ENCODE peak calls at places on chromosome X, in five cellular contexts. One of them, this sample, is unnamed.

GRCh38 chrX:71174795-71175194 is 30.2 kb downstream of the NLGN3 start:
- DNase-seq in mesenchymal stem cell: no peak
- DNase-seq in mesendoderm: no peak
- DNase-seq in H9: no peak
- DNase-seq in neuronal stem cell: no peak
- DNase-seq in this sample: no peak

GRCh38 chrX:54570332-54570731 is 40.3 kb downstream of the GNL3L start:
- DNase-seq in H9: no peak
- DNase-seq in mesenchymal stem cell: no peak
- DNase-seq in neuronal stem cell: no peak
- DNase-seq in mesendoderm: no peak
- DNase-seq in this sample: no peak

GRCh38 chrX:46649421-46650260 is 76.1 kb downstream of the CHST7 start:
- DNase-seq in neuronal stem cell: no peak
- DNase-seq in mesenchymal stem cell: no peak
- DNase-seq in mesendoderm: peak
- DNase-seq in H9: peak
- DNase-seq in this sample: peak

GRCh38 chrX:261167-261857 is 19.9 kb upstream of the PLCXD1 start:
- DNase-seq in H9: peak
- DNase-seq in neuronal stem cell: no peak
- DNase-seq in mesenchymal stem cell: peak
- DNase-seq in mesendoderm: peak
- DNase-seq in this sample: peak

GRCh38 chrX:147738260-147738659 is 173.5 kb upstream of the FMR1 start:
- DNase-seq in mesenchymal stem cell: no peak
- DNase-seq in mesendoderm: no peak
- DNase-seq in neuronal stem cell: no peak
- DNase-seq in H9: no peak
- DNase-seq in this sample: no peak

GRCh38 chrX:107878106-107878505 is 52.4 kb downstream of the MID2 start:
- DNase-seq in H9: no peak
- DNase-seq in mesendoderm: no peak
- DNase-seq in neuronal stem cell: no peak
- DNase-seq in mesenchymal stem cell: no peak
- DNase-seq in this sample: no peak

GRCh38 chrX:626745-627509 is 3.7 kb upstream of the SHOX start:
- DNase-seq in neuronal stem cell: no peak
- DNase-seq in mesenchymal stem cell: no peak
- DNase-seq in mesendoderm: peak
- DNase-seq in H9: no peak
- DNase-seq in this sample: no peak

GRCh38 chrX:53116101-53116500 is 22.2 kb downstream of the KANTR start:
- DNase-seq in H9: no peak
- DNase-seq in neuronal stem cell: no peak
- DNase-seq in mesenchymal stem cell: peak
- DNase-seq in mesendoderm: no peak
- DNase-seq in this sample: peak

GRCh38 chrX:43557792-43558191 is 98.3 kb upstream of the MAOA start:
- DNase-seq in mesendoderm: peak
- DNase-seq in H9: peak
- DNase-seq in mesenchymal stem cell: peak
- DNase-seq in neuronal stem cell: peak
- DNase-seq in this sample: peak

GRCh38 chrX:136762820-136763452 is 17.8 kb downstream of the ARHGEF6 start:
- DNase-seq in H9: no peak
- DNase-seq in neuronal stem cell: no peak
- DNase-seq in mesenchymal stem cell: no peak
- DNase-seq in mesendoderm: peak
- DNase-seq in this sample: no peak

GRCh38 chrX:153492543-153492942 is 2.2 kb upstream of the BGN start:
- DNase-seq in H9: no peak
- DNase-seq in mesenchymal stem cell: no peak
- DNase-seq in neuronal stem cell: no peak
- DNase-seq in mesendoderm: no peak
- DNase-seq in this sample: no peak

GRCh38 chrX:153492153-153492454 is 2.7 kb upstream of the BGN start:
- DNase-seq in mesenchymal stem cell: no peak
- DNase-seq in neuronal stem cell: no peak
- DNase-seq in mesendoderm: no peak
- DNase-seq in H9: no peak
- DNase-seq in this sample: no peak

GRCh38 chrX:153493085-153493484 is 1.7 kb upstream of the BGN start:
- DNase-seq in neuronal stem cell: no peak
- DNase-seq in mesenchymal stem cell: no peak
- DNase-seq in mesendoderm: no peak
- DNase-seq in H9: no peak
- DNase-seq in this sample: no peak

GRCh38 chrX:153490217-153490616 is 4.6 kb upstream of the BGN start:
- DNase-seq in neuronal stem cell: no peak
- DNase-seq in H9: no peak
- DNase-seq in mesendoderm: no peak
- DNase-seq in mesenchymal stem cell: no peak
- DNase-seq in this sample: no peak

GRCh38 chrX:153491351-153492152 is 3.2 kb upstream of the BGN start:
- DNase-seq in neuronal stem cell: no peak
- DNase-seq in mesenchymal stem cell: peak
- DNase-seq in H9: no peak
- DNase-seq in mesendoderm: no peak
- DNase-seq in this sample: no peak
- H4K8ac ChIP-seq in neuronal stem cell: peak
- H4K8ac ChIP-seq in mesenchymal stem cell: peak
- H4K8ac ChIP-seq in H9: no peak
- H4K8ac ChIP-seq in mesendoderm: no peak
- H4K8ac ChIP-seq in this sample: no peak

DNA sequence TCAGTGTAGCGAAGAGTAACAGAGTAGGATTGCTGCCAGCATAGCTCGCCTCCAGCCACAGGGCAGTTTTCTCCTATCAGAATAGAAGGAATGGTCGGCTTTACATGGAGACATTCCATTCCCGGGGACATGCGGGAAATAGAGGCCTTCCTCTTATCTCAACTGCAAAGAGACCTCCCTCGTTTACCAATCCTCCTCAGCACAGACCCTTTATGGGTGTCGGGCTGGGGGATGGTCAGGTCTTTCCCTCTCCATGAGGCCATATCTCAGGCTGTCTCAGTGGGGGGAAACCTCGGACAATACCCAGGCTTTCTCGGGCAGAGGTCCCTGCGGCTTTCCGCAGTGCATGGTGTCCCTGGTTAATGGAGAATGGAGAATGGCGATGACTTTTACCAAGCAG is 285.0 kb downstream of the ASMT start:
- DNase-seq in H9: no peak
- DNase-seq in neuronal stem cell: no peak
- DNase-seq in mesendoderm: peak
- DNase-seq in mesenchymal stem cell: no peak
- DNase-seq in this sample: no peak
- H2BK15ac ChIP-seq in H9: no peak
- H2BK15ac ChIP-seq in neuronal stem cell: no peak
- H2BK15ac ChIP-seq in mesendoderm: no peak
- H2BK15ac ChIP-seq in mesenchymal stem cell: no peak
- H2BK15ac ChIP-seq in this sample: no peak

GRCh38 chrX:48021026-48021900 is 14.5 kb downstream of the SPACA5 start:
- DNase-seq in neuronal stem cell: peak
- DNase-seq in mesendoderm: peak
- DNase-seq in H9: peak
- DNase-seq in mesenchymal stem cell: peak
- DNase-seq in this sample: peak

GRCh38 chrX:48028091-48028490 is 21.3 kb downstream of the SPACA5 start:
- DNase-seq in mesendoderm: no peak
- DNase-seq in H9: no peak
- DNase-seq in mesenchymal stem cell: no peak
- DNase-seq in neuronal stem cell: no peak
- DNase-seq in this sample: no peak

GRCh38 chrX:48022100-48022499 is 15.3 kb downstream of the SPACA5 start:
- DNase-seq in mesenchymal stem cell: no peak
- DNase-seq in mesendoderm: no peak
- DNase-seq in neuronal stem cell: no peak
- DNase-seq in H9: no peak
- DNase-seq in this sample: no peak

GRCh38 chrX:48022740-48023139 is 16.0 kb downstream of the SPACA5 start:
- DNase-seq in H9: no peak
- DNase-seq in mesendoderm: no peak
- DNase-seq in mesenchymal stem cell: no peak
- DNase-seq in neuronal stem cell: no peak
- DNase-seq in this sample: no peak

DNA sequence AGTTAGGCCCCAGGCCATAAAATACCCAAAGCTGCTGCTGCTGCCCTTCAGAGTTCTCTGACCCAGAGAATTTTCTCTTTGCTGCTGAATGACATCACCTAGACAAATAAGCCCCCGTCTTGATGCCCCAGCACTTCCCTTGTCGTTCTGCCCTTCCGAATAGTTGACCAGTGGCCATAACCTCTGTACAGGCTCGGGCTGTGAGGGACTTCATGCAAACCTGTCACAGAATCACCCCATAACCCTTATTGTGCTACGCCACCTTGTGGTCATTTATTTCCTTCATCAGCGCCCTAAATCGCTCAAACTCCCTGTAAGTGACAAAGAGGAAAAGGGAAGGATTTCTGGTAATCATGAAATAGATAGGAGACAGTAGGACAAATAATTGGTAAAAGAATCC is 18.8 kb downstream of the SPACA5 start:
- DNase-seq in mesenchymal stem cell: peak
- DNase-seq in H9: peak
- DNase-seq in neuronal stem cell: peak
- DNase-seq in mesendoderm: peak
- DNase-seq in this sample: peak
- H4K8ac ChIP-seq in mesenchymal stem cell: no peak
- H4K8ac ChIP-seq in H9: no peak
- H4K8ac ChIP-seq in neuronal stem cell: no peak
- H4K8ac ChIP-seq in mesendoderm: no peak
- H4K8ac ChIP-seq in this sample: no peak

GRCh38 chrX:15789979-15790765 is at the start of gene ZRSR2:
- DNase-seq in H9: peak
- DNase-seq in mesendoderm: peak
- DNase-seq in neuronal stem cell: peak
- DNase-seq in mesenchymal stem cell: peak
- DNase-seq in this sample: peak

GRCh38 chrX:15785176-15785735 is 5.0 kb upstream of the ZRSR2 start:
- DNase-seq in mesenchymal stem cell: no peak
- DNase-seq in neuronal stem cell: no peak
- DNase-seq in mesendoderm: no peak
- DNase-seq in H9: no peak
- DNase-seq in this sample: no peak

GRCh38 chrX:15781964-15782711 is 8.1 kb upstream of the ZRSR2 start:
- DNase-seq in H9: no peak
- DNase-seq in neuronal stem cell: no peak
- DNase-seq in mesendoderm: no peak
- DNase-seq in mesenchymal stem cell: no peak
- DNase-seq in this sample: no peak

GRCh38 chrX:15790766-15791380 is 589 bp downstream of the ZRSR2 start:
- DNase-seq in mesenchymal stem cell: no peak
- DNase-seq in mesendoderm: no peak
- DNase-seq in H9: no peak
- DNase-seq in neuronal stem cell: no peak
- DNase-seq in this sample: peak

DNA sequence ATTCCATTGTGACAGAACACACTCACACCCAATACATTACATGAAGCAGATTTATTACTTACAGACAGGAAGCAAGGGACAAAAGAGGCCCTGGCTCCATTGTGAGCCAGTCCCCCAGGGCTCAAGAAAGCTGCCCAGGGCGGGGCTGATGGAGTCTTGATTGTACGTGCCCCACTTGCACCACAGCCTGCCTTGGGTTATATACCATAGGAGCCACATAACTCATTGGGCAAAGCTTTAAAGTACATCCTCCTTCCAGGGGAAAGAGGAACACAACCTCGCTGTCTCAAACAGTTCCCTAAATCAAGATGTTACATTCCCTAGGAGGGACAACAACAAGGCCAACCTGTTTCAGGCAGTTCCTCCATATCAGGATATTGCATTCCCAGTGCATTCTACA is 3.4 kb upstream of the ZRSR2 start:
- DNase-seq in H9: no peak
- DNase-seq in mesenchymal stem cell: no peak
- DNase-seq in mesendoderm: no peak
- DNase-seq in neuronal stem cell: no peak
- DNase-seq in this sample: no peak
- H2BK15ac ChIP-seq in H9: no peak
- H2BK15ac ChIP-seq in mesenchymal stem cell: no peak
- H2BK15ac ChIP-seq in mesendoderm: no peak
- H2BK15ac ChIP-seq in neuronal stem cell: no peak
- H2BK15ac ChIP-seq in this sample: no peak